ENCODE peak calls at places on chromosomes 6 and 20, in ten cellular contexts. One of them, this sample, is unnamed.

GRCh38 chr6:83592770-83593394 is 80.5 kb downstream of the PRSS35 start:
- ATAC-seq in right lobe of liver: peak; percentile 78
- ATAC-seq in activated CD8-positive, alpha-beta memory T cell treated with anti-CD3 and anti-CD28 coated beads, Interleukin-2, amount 10 ng/mL, durations not matched to agents 7 days and 5 days: peak; percentile 51
- ATAC-seq in Right ventricle myocardium superior: no peak
- ATAC-seq in natural killer cell: no peak
- ATAC-seq in RWPE2: peak; percentile 73
- ATAC-seq in stimulated activated naive CD8-positive, alpha-beta T cell treated with anti-CD3 and anti-CD28 coated beads, Interleukin-15, amount 100 ng/mL, for 72 hours: no peak
- ATAC-seq in CD4-positive, alpha-beta T cell: no peak
- ATAC-seq in Right ventricle myocardium inferior: no peak
- ATAC-seq in activated CD4-positive, CD25-positive, alpha-beta regulatory T cell treated with anti-CD3 and anti-CD28 coated beads, Interleukin-2, amount 50 U/mL, for 24 hours: no peak
- ATAC-seq in this sample: no peak

GRCh38 chr6:158253248-158253647 is 59.0 kb upstream of the TULP4 start:
- ATAC-seq in right lobe of liver: no peak
- ATAC-seq in activated CD8-positive, alpha-beta memory T cell treated with anti-CD3 and anti-CD28 coated beads, Interleukin-2, amount 10 ng/mL, durations not matched to agents 7 days and 5 days: no peak
- ATAC-seq in Right ventricle myocardium superior: no peak
- ATAC-seq in natural killer cell: no peak
- ATAC-seq in RWPE2: no peak
- ATAC-seq in stimulated activated naive CD8-positive, alpha-beta T cell treated with anti-CD3 and anti-CD28 coated beads, Interleukin-15, amount 100 ng/mL, for 72 hours: no peak
- ATAC-seq in CD4-positive, alpha-beta T cell: no peak
- ATAC-seq in Right ventricle myocardium inferior: no peak
- ATAC-seq in activated CD4-positive, CD25-positive, alpha-beta regulatory T cell treated with anti-CD3 and anti-CD28 coated beads, Interleukin-2, amount 50 U/mL, for 24 hours: no peak
- ATAC-seq in this sample: no peak

GRCh38 chr6:89071036-89071435 is 9.5 kb upstream of the PNRC1 start:
- ATAC-seq in right lobe of liver: peak; percentile 83
- ATAC-seq in activated CD8-positive, alpha-beta memory T cell treated with anti-CD3 and anti-CD28 coated beads, Interleukin-2, amount 10 ng/mL, durations not matched to agents 7 days and 5 days: no peak
- ATAC-seq in Right ventricle myocardium superior: no peak
- ATAC-seq in natural killer cell: no peak
- ATAC-seq in RWPE2: no peak
- ATAC-seq in stimulated activated naive CD8-positive, alpha-beta T cell treated with anti-CD3 and anti-CD28 coated beads, Interleukin-15, amount 100 ng/mL, for 72 hours: no peak
- ATAC-seq in CD4-positive, alpha-beta T cell: no peak
- ATAC-seq in Right ventricle myocardium inferior: no peak
- ATAC-seq in activated CD4-positive, CD25-positive, alpha-beta regulatory T cell treated with anti-CD3 and anti-CD28 coated beads, Interleukin-2, amount 50 U/mL, for 24 hours: no peak
- ATAC-seq in this sample: no peak

GRCh38 chr6:79544939-79545450 is 7.8 kb upstream of the LCA5 start:
- ATAC-seq in right lobe of liver: peak; percentile 91
- ATAC-seq in activated CD8-positive, alpha-beta memory T cell treated with anti-CD3 and anti-CD28 coated beads, Interleukin-2, amount 10 ng/mL, durations not matched to agents 7 days and 5 days: no peak
- ATAC-seq in Right ventricle myocardium superior: peak; percentile 92
- ATAC-seq in natural killer cell: peak; percentile 63
- ATAC-seq in RWPE2: peak; percentile 98
- ATAC-seq in stimulated activated naive CD8-positive, alpha-beta T cell treated with anti-CD3 and anti-CD28 coated beads, Interleukin-15, amount 100 ng/mL, for 72 hours: no peak
- ATAC-seq in CD4-positive, alpha-beta T cell: peak; percentile 39
- ATAC-seq in Right ventricle myocardium inferior: peak; percentile 88
- ATAC-seq in activated CD4-positive, CD25-positive, alpha-beta regulatory T cell treated with anti-CD3 and anti-CD28 coated beads, Interleukin-2, amount 50 U/mL, for 24 hours: no peak
- ATAC-seq in this sample: peak; percentile 94

GRCh38 chr6:41715779-41716515 is 19.5 kb downstream of the TFEB start:
- ATAC-seq in right lobe of liver: no peak
- ATAC-seq in activated CD8-positive, alpha-beta memory T cell treated with anti-CD3 and anti-CD28 coated beads, Interleukin-2, amount 10 ng/mL, durations not matched to agents 7 days and 5 days: peak; percentile 76
- ATAC-seq in Right ventricle myocardium superior: no peak
- ATAC-seq in natural killer cell: peak; percentile 83
- ATAC-seq in RWPE2: no peak
- ATAC-seq in stimulated activated naive CD8-positive, alpha-beta T cell treated with anti-CD3 and anti-CD28 coated beads, Interleukin-15, amount 100 ng/mL, for 72 hours: peak; percentile 79
- ATAC-seq in CD4-positive, alpha-beta T cell: no peak
- ATAC-seq in Right ventricle myocardium inferior: no peak
- ATAC-seq in activated CD4-positive, CD25-positive, alpha-beta regulatory T cell treated with anti-CD3 and anti-CD28 coated beads, Interleukin-2, amount 50 U/mL, for 24 hours: peak; percentile 37
- ATAC-seq in this sample: no peak

GRCh38 chr20:1926237-1926636 is 31.0 kb downstream of the SIRPA start:
- ATAC-seq in right lobe of liver: no peak
- ATAC-seq in activated CD8-positive, alpha-beta memory T cell treated with anti-CD3 and anti-CD28 coated beads, Interleukin-2, amount 10 ng/mL, durations not matched to agents 7 days and 5 days: no peak
- ATAC-seq in Right ventricle myocardium superior: no peak
- ATAC-seq in natural killer cell: no peak
- ATAC-seq in RWPE2: no peak
- ATAC-seq in stimulated activated naive CD8-positive, alpha-beta T cell treated with anti-CD3 and anti-CD28 coated beads, Interleukin-15, amount 100 ng/mL, for 72 hours: no peak
- ATAC-seq in CD4-positive, alpha-beta T cell: no peak
- ATAC-seq in Right ventricle myocardium inferior: no peak
- ATAC-seq in activated CD4-positive, CD25-positive, alpha-beta regulatory T cell treated with anti-CD3 and anti-CD28 coated beads, Interleukin-2, amount 50 U/mL, for 24 hours: no peak
- ATAC-seq in this sample: no peak

GRCh38 chr6:13678255-13678983 is 33.2 kb downstream of the RANBP9 start:
- ATAC-seq in right lobe of liver: peak; percentile 69
- ATAC-seq in activated CD8-positive, alpha-beta memory T cell treated with anti-CD3 and anti-CD28 coated beads, Interleukin-2, amount 10 ng/mL, durations not matched to agents 7 days and 5 days: no peak
- ATAC-seq in Right ventricle myocardium superior: no peak
- ATAC-seq in natural killer cell: no peak
- ATAC-seq in RWPE2: no peak
- ATAC-seq in stimulated activated naive CD8-positive, alpha-beta T cell treated with anti-CD3 and anti-CD28 coated beads, Interleukin-15, amount 100 ng/mL, for 72 hours: no peak
- ATAC-seq in CD4-positive, alpha-beta T cell: no peak
- ATAC-seq in Right ventricle myocardium inferior: peak; percentile 8
- ATAC-seq in activated CD4-positive, CD25-positive, alpha-beta regulatory T cell treated with anti-CD3 and anti-CD28 coated beads, Interleukin-2, amount 50 U/mL, for 24 hours: no peak
- ATAC-seq in this sample: no peak

GRCh38 chr20:38789503-38790209 is 15.8 kb upstream of the PPP1R16B start:
- ATAC-seq in right lobe of liver: no peak
- ATAC-seq in activated CD8-positive, alpha-beta memory T cell treated with anti-CD3 and anti-CD28 coated beads, Interleukin-2, amount 10 ng/mL, durations not matched to agents 7 days and 5 days: peak; percentile 32
- ATAC-seq in Right ventricle myocardium superior: no peak
- ATAC-seq in natural killer cell: no peak
- ATAC-seq in RWPE2: peak; percentile 77
- ATAC-seq in stimulated activated naive CD8-positive, alpha-beta T cell treated with anti-CD3 and anti-CD28 coated beads, Interleukin-15, amount 100 ng/mL, for 72 hours: no peak
- ATAC-seq in CD4-positive, alpha-beta T cell: no peak
- ATAC-seq in Right ventricle myocardium inferior: no peak
- ATAC-seq in activated CD4-positive, CD25-positive, alpha-beta regulatory T cell treated with anti-CD3 and anti-CD28 coated beads, Interleukin-2, amount 50 U/mL, for 24 hours: no peak
- ATAC-seq in this sample: no peak

GRCh38 chr6:35146453-35146852 is 5.3 kb upstream of the TCP11 start:
- ATAC-seq in right lobe of liver: peak; percentile 99
- ATAC-seq in activated CD8-positive, alpha-beta memory T cell treated with anti-CD3 and anti-CD28 coated beads, Interleukin-2, amount 10 ng/mL, durations not matched to agents 7 days and 5 days: no peak
- ATAC-seq in Right ventricle myocardium superior: peak; percentile 93
- ATAC-seq in natural killer cell: no peak
- ATAC-seq in RWPE2: peak; percentile 82
- ATAC-seq in stimulated activated naive CD8-positive, alpha-beta T cell treated with anti-CD3 and anti-CD28 coated beads, Interleukin-15, amount 100 ng/mL, for 72 hours: peak; percentile 60
- ATAC-seq in CD4-positive, alpha-beta T cell: no peak
- ATAC-seq in Right ventricle myocardium inferior: peak; percentile 86
- ATAC-seq in activated CD4-positive, CD25-positive, alpha-beta regulatory T cell treated with anti-CD3 and anti-CD28 coated beads, Interleukin-2, amount 50 U/mL, for 24 hours: no peak
- ATAC-seq in this sample: peak; percentile 62

GRCh38 chr20:14947536-14947935 is 610.1 kb upstream of the FLRT3 start:
- ATAC-seq in right lobe of liver: no peak
- ATAC-seq in activated CD8-positive, alpha-beta memory T cell treated with anti-CD3 and anti-CD28 coated beads, Interleukin-2, amount 10 ng/mL, durations not matched to agents 7 days and 5 days: no peak
- ATAC-seq in Right ventricle myocardium superior: no peak
- ATAC-seq in natural killer cell: no peak
- ATAC-seq in RWPE2: no peak
- ATAC-seq in stimulated activated naive CD8-positive, alpha-beta T cell treated with anti-CD3 and anti-CD28 coated beads, Interleukin-15, amount 100 ng/mL, for 72 hours: no peak
- ATAC-seq in CD4-positive, alpha-beta T cell: no peak
- ATAC-seq in Right ventricle myocardium inferior: no peak
- ATAC-seq in activated CD4-positive, CD25-positive, alpha-beta regulatory T cell treated with anti-CD3 and anti-CD28 coated beads, Interleukin-2, amount 50 U/mL, for 24 hours: no peak
- ATAC-seq in this sample: no peak

GRCh38 chr6:7974932-7975763 is 64.6 kb upstream of the TXNDC5 start:
- ATAC-seq in right lobe of liver: peak; percentile 96
- ATAC-seq in activated CD8-positive, alpha-beta memory T cell treated with anti-CD3 and anti-CD28 coated beads, Interleukin-2, amount 10 ng/mL, durations not matched to agents 7 days and 5 days: no peak
- ATAC-seq in Right ventricle myocardium superior: peak; percentile 96
- ATAC-seq in natural killer cell: no peak
- ATAC-seq in RWPE2: peak; percentile 96
- ATAC-seq in stimulated activated naive CD8-positive, alpha-beta T cell treated with anti-CD3 and anti-CD28 coated beads, Interleukin-15, amount 100 ng/mL, for 72 hours: no peak
- ATAC-seq in CD4-positive, alpha-beta T cell: no peak
- ATAC-seq in Right ventricle myocardium inferior: peak; percentile 94
- ATAC-seq in activated CD4-positive, CD25-positive, alpha-beta regulatory T cell treated with anti-CD3 and anti-CD28 coated beads, Interleukin-2, amount 50 U/mL, for 24 hours: no peak
- ATAC-seq in this sample: peak; percentile 91

GRCh38 chr6:16190214-16190613 is 48.2 kb upstream of the GMPR start:
- ATAC-seq in right lobe of liver: no peak
- ATAC-seq in activated CD8-positive, alpha-beta memory T cell treated with anti-CD3 and anti-CD28 coated beads, Interleukin-2, amount 10 ng/mL, durations not matched to agents 7 days and 5 days: no peak
- ATAC-seq in Right ventricle myocardium superior: no peak
- ATAC-seq in natural killer cell: no peak
- ATAC-seq in RWPE2: no peak
- ATAC-seq in stimulated activated naive CD8-positive, alpha-beta T cell treated with anti-CD3 and anti-CD28 coated beads, Interleukin-15, amount 100 ng/mL, for 72 hours: no peak
- ATAC-seq in CD4-positive, alpha-beta T cell: no peak
- ATAC-seq in Right ventricle myocardium inferior: no peak
- ATAC-seq in activated CD4-positive, CD25-positive, alpha-beta regulatory T cell treated with anti-CD3 and anti-CD28 coated beads, Interleukin-2, amount 50 U/mL, for 24 hours: no peak
- ATAC-seq in this sample: no peak